ENCODE peak calls at places on chromosomes 6 and 20, in nine cellular contexts. F is IMR-90, S is H1, D is stomach, B is heart left ventricle, R is spleen, A is transverse colon, M is body of pancreas, O is breast epithelium. E is an unnamed sample.
A peak's percentile ranks its signal among the peaks of the same experiment; 100 is the strongest.

GRCh38 chr6:107491059-107491609 is 1.2 kb downstream of the SOBP start:
- DNase-seq in S (peak; percentile 79), R (peak; percentile 80), B (peak; percentile 82), M (peak; percentile 59), O (peak; percentile 34), A (peak; percentile 55), D (peak; percentile 57), F (peak; percentile 20), E (no peak)

GRCh38 chr6:100267721-100268123 is 197.0 kb downstream of the SIM1 start:
- DNase-seq in B (no peak), D (no peak), A (no peak), O (no peak), S (no peak), M (no peak), R (no peak), F (peak; percentile 28), E (no peak)

GRCh38 chr6:152351110-152351509 is 286.1 kb downstream of the SYNE1 start:
- DNase-seq in A (no peak), D (no peak), B (peak; percentile 46), S (no peak), O (no peak), R (no peak), F (no peak), M (no peak), E (no peak)

GRCh38 chr6:11770546-11771466 is 7.8 kb downstream of the ADTRP start:
- DNase-seq in F (peak; percentile 100), A (peak; percentile 91), S (peak; percentile 48), O (peak; percentile 77), R (peak; percentile 80), D (peak; percentile 74), B (peak; percentile 92), M (peak; percentile 54), E (peak; percentile 98)

GRCh38 chr6:24930386-24930785 is 5.4 kb downstream of the RIPOR2 start:
- DNase-seq in S (no peak), O (no peak), B (peak; percentile 54), A (no peak), D (no peak), R (no peak), M (no peak), F (peak; percentile 85), E (no peak)

GRCh38 chr6:4936681-4937041 is 67.2 kb downstream of the RPP40 start:
- DNase-seq in S (no peak), A (no peak), D (no peak), M (peak; percentile 38), B (no peak), R (no peak), O (no peak), F (peak; percentile 80), E (no peak)

GRCh38 chr6:113047148-113047547 is 700.0 kb downstream of the RFPL4B start:
- DNase-seq in M (no peak), F (peak; percentile 89), O (no peak), B (no peak), A (no peak), S (no peak), R (no peak), D (no peak), E (no peak)

GRCh38 chr6:88616380-88616779 is 347.0 kb downstream of the RNGTT start:
- DNase-seq in D (no peak), R (no peak), S (no peak), O (no peak), B (no peak), A (no peak), F (no peak), M (no peak), E (no peak)

GRCh38 chr20:59573837-59574236 is 30.5 kb upstream of the PHACTR3 start:
- DNase-seq in M (no peak), D (no peak), R (peak; percentile 61), A (no peak), S (no peak), B (no peak), O (no peak), F (no peak), E (no peak)

GRCh38 chr20:59569305-59569704 is 35.0 kb upstream of the PHACTR3 start:
- DNase-seq in F (no peak), R (no peak), S (no peak), O (no peak), M (no peak), A (no peak), B (no peak), D (no peak), E (no peak)

GRCh38 chr20:59571151-59571550 is 33.2 kb upstream of the PHACTR3 start:
- DNase-seq in S (no peak), B (no peak), M (no peak), R (no peak), F (no peak), D (no peak), A (no peak), O (no peak), E (no peak)

GRCh38 chr20:59572515-59572914 is 31.8 kb upstream of the PHACTR3 start:
- DNase-seq in D (no peak), A (no peak), O (no peak), R (no peak), F (no peak), M (no peak), S (no peak), B (no peak), E (no peak)

DNA sequence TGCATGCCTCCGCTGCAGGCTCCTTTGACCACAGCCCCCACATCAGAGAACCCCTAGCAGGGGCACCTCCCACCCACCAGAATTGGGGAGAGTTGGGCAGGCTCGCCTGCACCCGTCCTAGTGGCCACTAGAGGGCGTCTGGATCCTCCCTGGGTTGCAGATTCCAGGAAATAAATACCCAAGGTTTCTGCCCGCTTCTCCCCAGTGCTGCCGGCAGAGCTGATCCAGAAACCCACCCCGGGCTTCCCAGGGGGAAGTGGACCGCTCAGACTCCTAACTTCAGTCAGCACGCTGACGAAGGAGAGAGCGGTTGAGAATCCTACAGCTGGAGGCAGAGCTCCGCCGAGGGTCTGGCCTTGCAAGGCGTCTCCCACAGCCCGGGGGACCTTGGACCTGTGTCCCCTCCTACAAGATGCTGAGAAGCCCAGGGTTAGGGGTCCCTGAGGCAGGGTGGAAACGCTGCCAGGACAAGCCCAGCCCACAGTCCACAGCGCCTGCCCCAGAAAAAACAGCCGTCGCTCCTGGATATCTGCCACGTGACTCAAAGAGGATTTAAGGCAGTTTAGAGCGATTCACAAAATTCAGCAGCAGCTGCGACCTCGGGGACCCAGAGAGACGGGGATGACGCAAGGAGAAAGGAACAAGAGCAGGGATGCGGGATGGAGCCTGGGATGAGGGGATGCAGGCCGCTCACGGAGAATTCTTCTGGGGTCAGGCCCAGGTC is 32.6 kb upstream of the PHACTR3 start:
- DNase-seq in A (peak; percentile 59), D (peak; percentile 55), R (peak; percentile 86), O (no peak), F (peak; percentile 38), B (peak; percentile 71), M (peak; percentile 65), S (peak; percentile 91), E (peak; percentile 29)
- TF ChIP-seq CTCF in A (peak; percentile 95), D (no peak), R (peak; percentile 93), O (peak; percentile 30), F (peak; percentile 75), B (peak; percentile 93), M (peak; percentile 65), S (peak; percentile 81), E (no peak)

GRCh38 chr6:34391711-34392496 is 565 bp downstream of the NUDT3 start:
- DNase-seq in R (peak; percentile 90), B (peak; percentile 65), F (peak; percentile 38), A (peak; percentile 61), O (peak; percentile 19), M (peak; percentile 67), D (peak; percentile 55), S (peak; percentile 84), E (peak; percentile 19)
- TF ChIP-seq POLR2A in R (no peak), B (no peak), F (peak; percentile 32), A (peak; percentile 26), O (no peak), M (peak; percentile 43), D (no peak), S (no peak), E (no peak)

GRCh38 chr6:168217216-168217879 is 102.2 kb downstream of the DACT2 start:
- DNase-seq in D (no peak), S (no peak), F (no peak), R (no peak), B (no peak), O (no peak), M (no peak), A (no peak), E (peak; percentile 76)

GRCh38 chr6:168219804-168220203 is 99.8 kb downstream of the DACT2 start:
- DNase-seq in O (no peak), B (no peak), M (no peak), A (no peak), R (no peak), D (no peak), S (no peak), F (no peak), E (peak; percentile 64)

GRCh38 chr6:168219167-168219566 is 100.4 kb downstream of the DACT2 start:
- DNase-seq in M (no peak), A (no peak), F (no peak), B (peak; percentile 46), O (no peak), S (no peak), D (no peak), R (no peak), E (no peak)

GRCh38 chr6:168216741-168217140 is 102.8 kb downstream of the DACT2 start:
- DNase-seq in B (no peak), D (no peak), O (no peak), A (no peak), R (no peak), M (no peak), S (no peak), F (no peak), E (no peak)

DNA sequence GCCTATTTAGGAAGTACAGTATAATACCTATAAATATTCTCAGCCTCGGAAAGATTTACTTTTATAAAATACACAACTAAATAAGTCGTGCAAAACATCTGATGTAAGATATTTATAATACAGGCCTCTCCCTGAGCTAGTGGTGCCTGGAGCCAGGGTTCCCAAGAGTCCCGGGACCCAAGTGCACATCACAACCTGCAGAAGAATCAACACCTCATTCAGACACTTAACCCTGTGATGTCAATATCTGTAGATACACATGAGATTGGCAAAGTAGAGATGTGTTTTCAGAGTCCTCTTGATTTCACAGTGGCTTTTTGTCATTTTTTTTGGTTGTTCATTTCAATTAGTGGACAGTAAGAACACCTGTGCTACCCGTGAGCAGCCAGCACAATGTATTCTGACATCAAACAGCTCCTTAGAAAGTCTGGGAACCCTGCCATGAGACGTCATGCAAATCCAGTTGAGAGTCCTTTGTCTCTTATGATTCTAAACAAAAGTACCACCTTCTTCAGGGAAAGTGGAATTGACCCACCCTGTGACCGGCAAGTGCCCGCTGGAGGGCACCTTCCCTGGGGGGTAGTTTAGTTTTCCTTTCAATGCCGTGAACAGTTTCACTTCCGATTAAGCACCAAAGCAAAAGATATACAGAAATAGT is 101.6 kb downstream of the DACT2 start:
- DNase-seq in B (no peak), A (no peak), R (no peak), M (no peak), S (no peak), F (no peak), O (no peak), D (no peak), E (no peak)
- H3K4me3 ChIP-seq in B (no peak overlapping the region), A (no peak overlapping the region), R (no peak overlapping the region), M (no peak overlapping the region), S (no peak overlapping the region), F (no peak overlapping the region), O (no peak overlapping the region), D (no peak overlapping the region), E (no peak overlapping the region)

GRCh38 chr20:24081077-24081476 is 92.5 kb upstream of the GGTLC1 start:
- DNase-seq in R (no peak), S (no peak), B (no peak), A (no peak), D (no peak), M (no peak), O (no peak), F (no peak), E (no peak)

GRCh38 chr20:24077145-24077544 is 88.6 kb upstream of the GGTLC1 start:
- DNase-seq in D (no peak), B (no peak), S (no peak), M (no peak), O (no peak), A (no peak), F (no peak), R (no peak), E (no peak)

GRCh38 chr20:24084281-24084680 is 95.7 kb upstream of the GGTLC1 start:
- DNase-seq in B (no peak), R (no peak), D (no peak), A (no peak), F (no peak), S (no peak), M (no peak), O (no peak), E (no peak)

DNA sequence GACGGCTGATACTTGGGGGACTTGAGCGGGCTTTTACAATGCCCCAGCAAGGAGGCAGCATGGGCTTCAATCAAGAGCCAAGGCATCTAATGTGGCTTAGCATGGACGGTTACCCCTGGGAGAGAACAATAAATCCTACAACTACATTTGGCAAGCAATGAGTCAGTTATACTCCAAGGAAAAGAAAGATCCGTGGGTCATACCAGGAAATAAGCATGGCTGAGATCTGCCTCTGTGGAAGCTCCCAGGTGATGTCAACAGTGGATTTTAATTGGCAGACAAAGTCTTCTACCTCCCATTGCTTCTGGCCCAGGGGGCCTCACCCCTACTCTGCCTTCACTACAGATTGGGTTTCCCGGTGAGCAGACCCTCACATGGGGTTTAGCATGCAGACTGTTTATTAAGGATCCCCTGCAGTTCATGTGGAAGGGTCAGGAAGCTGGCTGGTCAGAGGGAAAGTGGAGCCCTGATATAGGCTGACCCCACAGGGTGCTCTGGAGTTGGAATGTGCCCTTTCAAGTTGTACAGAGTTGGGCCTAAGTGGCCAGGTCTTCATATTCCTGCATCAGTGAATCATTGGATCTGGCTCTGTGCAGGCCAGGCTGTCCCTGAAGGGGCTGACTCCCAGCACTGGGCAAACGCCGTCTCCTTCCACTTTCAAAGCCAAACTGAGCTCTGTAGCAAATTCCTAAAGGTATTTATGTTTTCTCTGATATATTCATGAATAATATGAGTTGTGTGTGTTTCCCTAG is 91.3 kb upstream of the GGTLC1 start:
- DNase-seq in O (no peak), M (no peak), B (no peak), A (no peak), F (no peak), D (no peak), R (no peak), S (no peak), E (no peak)
- TF ChIP-seq CTCF in O (no peak), M (no peak), B (no peak), A (no peak), F (no peak), D (no peak), R (no peak), S (no peak), E (no peak)

E was measured in lower leg skin.